ENCODE peak calls at places on chromosomes 1 and 21, in eight cellular contexts. O, I, Z, J, D, S, F and C are unnamed samples.

GRCh38 chr1:3237994-3238704 is 169.1 kb downstream of the PRDM16 start:
- DNase-seq in O (no peak), I (no peak), Z (no peak), J (no peak), D (no peak), S (no peak), F (no peak), C (no peak)

GRCh38 chr21:44695176-44695575 is 1.8 kb upstream of the KRTAP10-12 start:
- DNase-seq in O (no peak), I (no peak), Z (no peak), J (no peak), D (no peak), S (no peak), F (no peak), C (peak)

GRCh38 chr1:50989694-50990093 is 19.6 kb downstream of the CDKN2C start:
- DNase-seq in O (no peak), I (no peak), Z (no peak), J (no peak), D (no peak), S (no peak), F (peak), C (no peak)

GRCh38 chr1:111856411-111857135 is 100.9 kb downstream of the DDX20 start:
- DNase-seq in O (no peak), I (no peak), Z (no peak), J (no peak), D (no peak), S (peak), F (no peak), C (no peak)

GRCh38 chr1:188652678-188653077 is 1823.9 kb downstream of the PLA2G4A start:
- DNase-seq in O (no peak), I (no peak), Z (no peak), J (no peak), D (peak), S (peak), F (peak), C (no peak)

GRCh38 chr1:228016181-228016510 is 9.3 kb downstream of the WNT3A start:
- DNase-seq in O (no peak), I (no peak), Z (no peak), J (no peak), D (no peak), S (no peak), F (no peak), C (peak)

GRCh38 chr1:202058001-202058908 is 47.9 kb downstream of the ELF3 start:
- DNase-seq in O (no peak), I (peak), Z (no peak), J (peak), D (no peak), S (no peak), F (peak), C (no peak)

GRCh38 chr1:188825471-188825870 is 1652.2 kb downstream of the BRINP3 start:
- DNase-seq in O (no peak), I (peak), Z (no peak), J (no peak), D (no peak), S (no peak), F (no peak), C (no peak)

GRCh38 chr1:145981299-145981600 is 15.1 kb downstream of the TXNIP start:
- DNase-seq in O (no peak), I (no peak), Z (no peak), J (no peak), D (no peak), S (no peak), F (no peak), C (no peak)

GRCh38 chr1:23013657-23014056 is 2.0 kb downstream of the TEX46 start:
- DNase-seq in O (no peak), I (peak), Z (no peak), J (no peak), D (no peak), S (peak), F (no peak), C (peak)

GRCh38 chr1:207825719-207826556 is 74.1 kb downstream of the CD46 start:
- DNase-seq in O (peak), I (peak), Z (peak), J (no peak), D (no peak), S (no peak), F (peak), C (no peak)

GRCh38 chr1:14553711-14554110 is 44.8 kb upstream of the KAZN start:
- DNase-seq in O (no peak), I (no peak), Z (no peak), J (no peak), D (no peak), S (no peak), F (no peak), C (no peak)

GRCh38 chr1:15401391-15402055 is 8.2 kb upstream of the EFHD2 start:
- DNase-seq in O (no peak), I (no peak), Z (no peak), J (no peak), D (no peak), S (no peak), F (no peak), C (no peak)

GRCh38 chr21:34266322-34266721 is 97.5 kb upstream of the KCNE2 start:
- DNase-seq in O (no peak), I (no peak), Z (no peak), J (no peak), D (no peak), S (no peak), F (no peak), C (no peak)

GRCh38 chr1:209493584-209493983 is 89.9 kb upstream of the CAMK1G start:
- DNase-seq in O (no peak), I (no peak), Z (no peak), J (no peak), D (peak), S (no peak), F (no peak), C (no peak)

GRCh38 chr1:160546942-160547341 is 23.9 kb upstream of the SLAMF6 start:
- DNase-seq in O (no peak), I (no peak), Z (no peak), J (no peak), D (no peak), S (no peak), F (no peak), C (no peak)

GRCh38 chr1:83810160-83810559 is 188.8 kb downstream of the TTLL7 start:
- DNase-seq in O (no peak), I (no peak), Z (no peak), J (no peak), D (no peak), S (no peak), F (no peak), C (no peak)

GRCh38 chr1:101187287-101187686 is 49.5 kb upstream of the S1PR1 start:
- DNase-seq in O (no peak), I (peak), Z (no peak), J (no peak), D (peak), S (no peak), F (peak), C (no peak)

GRCh38 chr1:159829822-159830455 is 3.3 kb downstream of the SLAMF8 start:
- DNase-seq in O (no peak), I (no peak), Z (no peak), J (no peak), D (peak), S (peak), F (peak), C (no peak)

GRCh38 chr1:156157506-156157905 is 4.1 kb downstream of the SEMA4A start:
- DNase-seq in O (no peak), I (no peak), Z (no peak), J (no peak), D (no peak), S (no peak), F (no peak), C (no peak)

GRCh38 chr1:81800741-81801031 is at the start of gene ADGRL2:
- DNase-seq in O (no peak), I (no peak), Z (no peak), J (no peak), D (no peak), S (no peak), F (no peak), C (peak)

GRCh38 chr21:36630485-36631206 is 68.3 kb upstream of the SIM2 start:
- DNase-seq in O (peak), I (peak), Z (peak), J (peak), D (peak), S (peak), F (peak), C (peak)

GRCh38 chr1:219324629-219325367 is 151.1 kb downstream of the LYPLAL1 start:
- DNase-seq in O (peak), I (peak), Z (no peak), J (peak), D (peak), S (no peak), F (peak), C (no peak)

GRCh38 chr1:186948542-186948941 is 119.8 kb downstream of the PLA2G4A start:
- DNase-seq in O (no peak), I (no peak), Z (no peak), J (no peak), D (peak), S (no peak), F (peak), C (no peak)

GRCh38 chr1:29176567-29176966 is 5.1 kb downstream of the SRSF4 start:
- DNase-seq in O (no peak), I (no peak), Z (no peak), J (no peak), D (no peak), S (no peak), F (no peak), C (no peak)

GRCh38 chr1:47785561-47786271 is 211.5 kb downstream of the TRABD2B start:
- DNase-seq in O (no peak), I (peak), Z (no peak), J (peak), D (no peak), S (peak), F (no peak), C (peak)

GRCh38 chr1:27001570-27002360 is 8.3 kb downstream of the TRNP1 start:
- DNase-seq in O (peak), I (peak), Z (no peak), J (no peak), D (no peak), S (peak), F (no peak), C (no peak)

GRCh38 chr21:42307106-42307505 is 8.1 kb downstream of the TFF3 start:
- DNase-seq in O (no peak), I (no peak), Z (no peak), J (no peak), D (no peak), S (no peak), F (no peak), C (no peak)

DNA sequence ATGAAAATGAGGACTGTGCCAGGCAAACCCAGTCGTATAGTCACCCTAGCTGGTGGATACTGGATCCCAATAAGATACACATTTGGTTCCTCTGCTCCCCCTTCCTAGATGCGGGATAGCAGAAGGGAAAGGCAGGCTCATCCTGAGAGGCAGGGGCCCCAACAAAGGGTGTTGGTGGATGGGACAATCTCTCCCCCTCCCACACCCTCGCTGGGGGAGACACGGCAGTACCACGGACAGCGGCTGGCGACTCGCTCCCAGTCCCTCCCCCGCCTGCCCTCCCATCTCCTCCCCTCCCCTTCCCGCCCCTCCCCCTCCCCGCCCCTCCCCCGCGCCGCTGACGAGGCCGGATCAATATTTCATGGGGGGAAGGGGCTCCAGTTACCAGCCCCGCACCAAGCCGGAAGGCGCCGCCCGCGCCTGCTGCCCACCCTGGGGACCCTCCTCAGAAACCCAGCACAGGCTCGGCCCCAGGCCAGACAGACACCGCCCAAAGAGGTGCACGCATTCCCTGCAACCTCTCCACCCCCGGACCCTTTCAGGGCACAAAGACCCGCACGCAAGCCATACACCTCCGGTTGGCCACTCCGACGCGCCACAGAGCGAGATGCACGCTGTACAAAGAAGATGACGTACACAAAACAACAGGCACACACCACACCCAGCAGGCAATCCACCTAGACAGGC is 11.5 kb downstream of the RIMS3 start:
- DNase-seq in O (no peak), I (no peak), Z (no peak), J (no peak), D (peak), S (peak), F (no peak), C (peak)
- H3K4me3 ChIP-seq in O (no peak), I (no peak), Z (no peak), J (no peak), D (no peak), S (no peak), F (no peak), C (peak)

GRCh38 chr1:177173976-177174375 is 3.2 kb downstream of the BRINP2 start:
- DNase-seq in O (no peak), I (no peak), Z (no peak), J (no peak), D (no peak), S (no peak), F (no peak), C (no peak)

GRCh38 chr1:177172331-177172730 is 1.6 kb downstream of the BRINP2 start:
- DNase-seq in O (no peak), I (no peak), Z (no peak), J (no peak), D (no peak), S (no peak), F (no peak), C (no peak)

GRCh38 chr1:177172866-177173265 is 2.1 kb downstream of the BRINP2 start:
- DNase-seq in O (no peak), I (peak), Z (no peak), J (no peak), D (no peak), S (no peak), F (peak), C (no peak)

GRCh38 chr1:177171536-177172123 is 872 bp downstream of the BRINP2 start:
- DNase-seq in O (no peak), I (no peak), Z (no peak), J (no peak), D (no peak), S (no peak), F (no peak), C (no peak)

GRCh38 chr1:177170756-177171535 is at the start of gene BRINP2:
- DNase-seq in O (peak), I (peak), Z (no peak), J (peak), D (peak), S (peak), F (peak), C (peak)
- H3K4me3 ChIP-seq in O (peak), I (peak), Z (no peak), J (peak), D (peak), S (no peak), F (peak), C (peak)

GRCh38 chr1:167454929-167455785 is 63.2 kb downstream of the CD247 start:
- DNase-seq in O (peak), I (peak), Z (peak), J (peak), D (peak), S (peak), F (peak), C (peak)

GRCh38 chr1:167456926-167457325 is 61.4 kb downstream of the CD247 start:
- DNase-seq in O (no peak), I (no peak), Z (no peak), J (no peak), D (no peak), S (no peak), F (no peak), C (no peak)

GRCh38 chr1:167457936-167458584 is 60.3 kb downstream of the CD247 start:
- DNase-seq in O (no peak), I (no peak), Z (no peak), J (no peak), D (no peak), S (no peak), F (no peak), C (peak)

GRCh38 chr1:167455786-167456446 is 62.4 kb downstream of the CD247 start:
- DNase-seq in O (no peak), I (peak), Z (no peak), J (no peak), D (peak), S (peak), F (peak), C (peak)

DNA sequence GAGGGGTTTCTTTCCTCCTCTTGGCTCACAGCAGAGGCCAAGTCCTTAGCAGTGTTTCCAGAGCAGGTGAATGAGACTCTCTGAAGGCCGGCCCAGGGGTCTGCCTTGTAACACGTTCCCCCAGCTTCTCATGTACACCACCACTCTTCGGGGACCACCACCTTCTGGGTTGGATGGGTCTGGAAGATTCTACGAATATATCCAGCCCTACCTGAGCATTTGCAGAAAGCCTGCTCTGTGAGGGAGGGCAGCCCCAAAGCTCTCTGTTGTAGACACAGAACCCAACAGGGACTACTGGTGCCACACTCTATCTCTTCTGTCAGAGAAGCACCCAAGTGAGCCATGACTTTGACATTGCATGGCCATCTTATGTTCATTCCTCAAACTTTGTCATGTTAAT is 61.8 kb downstream of the CD247 start:
- DNase-seq in O (no peak), I (no peak), Z (no peak), J (no peak), D (no peak), S (no peak), F (no peak), C (no peak)
- H3K4me3 ChIP-seq in O (no peak), I (no peak), Z (peak), J (no peak), D (no peak), S (no peak), F (no peak), C (no peak)

GRCh38 chr21:15732996-15733329 is 3.2 kb downstream of the USP25 start:
- DNase-seq in O (no peak), I (no peak), Z (no peak), J (no peak), D (no peak), S (no peak), F (no peak), C (no peak)
- H3K4me3 ChIP-seq in O (peak), I (peak), Z (peak), J (peak), D (peak), S (no peak), F (no peak), C (no peak)